ENCODE peak calls at places on chromosomes 6 and 20, in nine cellular contexts. W, A, K, P, V, U, R, C and I are unnamed samples. For H3K36me3, the result is how much of the 10 kb centered on the place peaks cover.

GRCh38 chr6:5416250-5416649 is 154.9 kb downstream of the FARS2 start:
- DNase-seq in W (no peak), A (no peak), K (no peak), P (no peak), V (no peak), U (no peak), R (no peak), C (no peak), I (no peak)

GRCh38 chr6:6125495-6125894 is 118.8 kb upstream of the NRN1 start:
- DNase-seq in W (no peak), A (no peak), K (no peak), P (no peak), V (no peak), U (peak), R (no peak), C (no peak), I (no peak)

GRCh38 chr20:699811-700338 is 24.3 kb upstream of the SCRT2 start:
- DNase-seq in W (peak), A (no peak), K (no peak), P (no peak), V (no peak), U (peak), R (no peak), C (no peak), I (no peak)

GRCh38 chr6:56393615-56394612 is 146.5 kb upstream of the COL21A1 start:
- DNase-seq in W (no peak), A (no peak), K (no peak), P (no peak), V (no peak), U (peak), R (no peak), C (no peak), I (no peak)

GRCh38 chr6:20129290-20130088 is 82.8 kb downstream of the MBOAT1 start:
- DNase-seq in W (no peak), A (no peak), K (no peak), P (no peak), V (no peak), U (no peak), R (no peak), C (peak), I (no peak)

GRCh38 chr20:48348022-48348421 is 479.8 kb downstream of the PREX1 start:
- DNase-seq in W (no peak), A (no peak), K (no peak), P (no peak), V (no peak), U (no peak), R (no peak), C (no peak), I (no peak)

GRCh38 chr6:7512320-7512719 is 29.2 kb upstream of the DSP start:
- DNase-seq in W (no peak), A (no peak), K (peak), P (no peak), V (no peak), U (no peak), R (no peak), C (no peak), I (no peak)

GRCh38 chr6:157630463-157631080 is 192.5 kb upstream of the SNX9 start:
- DNase-seq in W (no peak), A (no peak), K (no peak), P (no peak), V (no peak), U (no peak), R (no peak), C (no peak), I (no peak)

GRCh38 chr6:166364480-166364879 is 18.3 kb downstream of the MPC1 start:
- DNase-seq in W (peak), A (no peak), K (no peak), P (no peak), V (no peak), U (no peak), R (no peak), C (no peak), I (no peak)

GRCh38 chr6:11722805-11723631 is 55.6 kb downstream of the ADTRP start:
- DNase-seq in W (no peak), A (no peak), K (no peak), P (no peak), V (no peak), U (no peak), R (no peak), C (no peak), I (no peak)

GRCh38 chr6:89242574-89243330 is 25.6 kb upstream of the GABRR1 start:
- DNase-seq in W (peak), A (no peak), K (peak), P (no peak), V (no peak), U (peak), R (no peak), C (peak), I (no peak)

GRCh38 chr6:11229267-11230043 is 3.0 kb downstream of the NEDD9 start:
- DNase-seq in W (no peak), A (no peak), K (no peak), P (no peak), V (no peak), U (no peak), R (no peak), C (no peak), I (no peak)

GRCh38 chr6:33935439-33936080 is 131.8 kb upstream of the MLN start:
- DNase-seq in W (no peak), A (no peak), K (no peak), P (no peak), V (no peak), U (peak), R (no peak), C (no peak), I (no peak)

GRCh38 chr20:58457083-58457680 is 58.0 kb downstream of the APCDD1L start:
- DNase-seq in W (no peak), A (no peak), K (peak), P (no peak), V (no peak), U (peak), R (no peak), C (peak), I (peak)

GRCh38 chr20:63202021-63202420 is 13.9 kb downstream of the YTHDF1 start:
- DNase-seq in W (no peak), A (no peak), K (no peak), P (no peak), V (no peak), U (no peak), R (no peak), C (no peak), I (no peak)

GRCh38 chr20:45621593-45621992 is 7.9 kb upstream of the WFDC10A start:
- DNase-seq in W (no peak), A (no peak), K (no peak), P (no peak), V (no peak), U (no peak), R (no peak), C (no peak), I (no peak)

GRCh38 chr6:109714611-109715010 is 23.5 kb downstream of the FIG4 start:
- DNase-seq in W (no peak), A (no peak), K (no peak), P (no peak), V (no peak), U (no peak), R (no peak), C (no peak), I (no peak)

GRCh38 chr6:84093405-84094049 is 60.0 kb downstream of the MRAP2 start:
- DNase-seq in W (no peak), A (no peak), K (no peak), P (no peak), V (no peak), U (no peak), R (no peak), C (no peak), I (no peak)

GRCh38 chr6:167575201-167575696 is 250.4 kb downstream of the TTLL2 start:
- DNase-seq in W (no peak), A (no peak), K (no peak), P (peak), V (no peak), U (no peak), R (no peak), C (peak), I (no peak)

GRCh38 chr6:167572841-167573271 is 248.0 kb downstream of the TTLL2 start:
- DNase-seq in W (no peak), A (no peak), K (no peak), P (peak), V (no peak), U (no peak), R (no peak), C (peak), I (peak)

GRCh38 chr6:167574431-167575097 is 249.7 kb downstream of the TTLL2 start:
- DNase-seq in W (no peak), A (no peak), K (no peak), P (peak), V (no peak), U (no peak), R (no peak), C (peak), I (no peak)

GRCh38 chr6:167572106-167572505 is 247.2 kb downstream of the TTLL2 start:
- DNase-seq in W (no peak), A (no peak), K (no peak), P (no peak), V (no peak), U (no peak), R (no peak), C (no peak), I (no peak)

DNA sequence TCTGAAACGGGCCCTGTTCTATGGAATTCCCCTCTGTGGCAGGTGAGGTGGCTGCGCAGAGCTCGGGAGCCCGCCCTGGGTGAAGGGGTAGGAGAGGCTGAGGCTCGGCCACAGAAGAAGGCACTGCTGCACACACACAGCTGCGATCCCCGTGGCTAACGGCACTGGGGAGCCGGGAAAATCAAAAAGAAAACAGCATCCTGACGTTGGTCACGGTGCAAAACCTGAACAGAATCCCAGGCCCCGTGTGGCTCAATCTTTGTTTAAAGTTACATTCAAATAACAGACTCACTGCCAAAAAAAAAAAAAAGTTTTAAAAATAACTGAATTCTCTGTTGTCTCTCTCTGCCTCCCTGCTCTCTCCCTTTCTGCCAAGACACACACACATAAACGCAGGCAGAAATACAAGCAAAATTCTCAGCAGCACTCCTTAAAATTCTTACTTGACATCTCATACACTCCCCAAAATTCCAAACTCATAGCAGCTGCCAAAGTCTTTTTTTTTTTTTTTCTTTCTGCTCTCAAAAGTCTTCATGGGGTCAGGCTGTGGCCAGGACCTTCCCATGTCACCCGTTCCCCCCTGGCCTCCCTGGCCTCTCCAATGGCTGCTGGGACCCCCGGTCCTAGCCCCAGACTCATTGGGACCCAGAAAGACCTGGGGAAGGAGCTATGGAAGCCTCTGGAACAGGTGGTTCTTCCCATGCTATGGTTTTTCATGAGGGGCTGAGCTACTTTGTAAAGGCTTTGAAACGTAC is 248.8 kb downstream of the TTLL2 start:
- DNase-seq in W (no peak), A (no peak), K (no peak), P (peak), V (no peak), U (no peak), R (no peak), C (peak), I (peak)
- H3K4me3 ChIP-seq in W (no peak), A (no peak), K (no peak), P (no peak), V (no peak), U (no peak), R (no peak), C (no peak), I (peak)

DNA sequence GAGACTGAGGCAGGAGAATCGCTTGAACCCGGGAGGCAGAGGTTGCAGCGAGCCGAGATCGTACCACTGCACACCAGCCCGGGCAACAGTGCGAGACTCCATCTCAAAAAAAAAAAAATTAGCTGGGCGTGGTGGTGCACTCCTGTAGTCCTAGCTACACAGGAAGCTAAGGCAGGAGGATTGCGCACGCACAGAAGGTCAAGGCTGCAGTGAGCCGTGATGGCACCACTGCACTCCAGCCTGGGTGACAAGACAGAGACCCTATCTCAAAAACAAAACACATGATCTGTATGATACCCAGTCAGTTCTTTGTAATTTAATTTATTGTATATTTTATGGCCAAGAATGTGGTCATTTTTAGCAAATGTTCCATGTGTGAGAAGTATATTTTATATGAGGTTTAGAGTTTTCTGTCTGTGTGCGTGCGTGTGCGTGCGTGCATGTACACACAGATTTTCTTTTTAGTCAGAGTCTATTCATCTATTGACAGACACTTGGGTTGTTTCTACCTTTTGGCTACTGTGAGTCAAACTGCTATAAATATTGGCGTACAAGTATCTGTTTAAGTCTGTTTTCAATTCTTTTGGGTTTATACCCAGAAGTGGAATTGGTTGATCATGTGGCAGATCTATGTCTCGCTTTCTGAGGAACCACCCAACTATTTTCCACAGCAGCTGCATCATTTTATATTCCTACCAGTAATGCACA is 22.2 kb upstream of the MYL9 start:
- DNase-seq in W (no peak), A (no peak), K (no peak), P (no peak), V (no peak), U (no peak), R (no peak), C (no peak), I (no peak)
- H3K36me3 ChIP-seq in W (half or more), A (under half), K (under half), P (under half), V (under half), U (under half), R (under half), C (under half), I (half or more)

GRCh38 chr6:28776269-28777146 is 147.3 kb downstream of the TRIM27 start:
- DNase-seq in W (no peak), A (no peak), K (no peak), P (no peak), V (no peak), U (no peak), R (no peak), C (no peak), I (no peak)

GRCh38 chr6:28785962-28786679 is 137.7 kb downstream of the TRIM27 start:
- DNase-seq in W (no peak), A (no peak), K (no peak), P (no peak), V (no peak), U (no peak), R (no peak), C (no peak), I (no peak)

GRCh38 chr6:28777147-28777461 is 146.7 kb downstream of the TRIM27 start:
- DNase-seq in W (no peak), A (no peak), K (no peak), P (no peak), V (no peak), U (no peak), R (no peak), C (no peak), I (peak)

GRCh38 chr6:28782113-28782673 is 141.6 kb downstream of the TRIM27 start:
- DNase-seq in W (no peak), A (no peak), K (no peak), P (no peak), V (no peak), U (no peak), R (no peak), C (no peak), I (no peak)
- H3K4me3 ChIP-seq in W (no peak), A (no peak), K (no peak), P (no peak), V (no peak), U (no peak), R (no peak), C (no peak), I (no peak)

GRCh38 chr6:17291778-17292177 is 10.6 kb downstream of the RBM24 start:
- DNase-seq in W (no peak), A (no peak), K (peak), P (no peak), V (no peak), U (peak), R (no peak), C (no peak), I (no peak)

GRCh38 chr6:17293395-17293794 is 12.2 kb downstream of the RBM24 start:
- DNase-seq in W (no peak), A (no peak), K (no peak), P (no peak), V (no peak), U (no peak), R (no peak), C (no peak), I (no peak)

GRCh38 chr6:17292600-17293133 is 11.5 kb downstream of the RBM24 start:
- DNase-seq in W (no peak), A (no peak), K (no peak), P (no peak), V (no peak), U (no peak), R (no peak), C (no peak), I (no peak)

DNA sequence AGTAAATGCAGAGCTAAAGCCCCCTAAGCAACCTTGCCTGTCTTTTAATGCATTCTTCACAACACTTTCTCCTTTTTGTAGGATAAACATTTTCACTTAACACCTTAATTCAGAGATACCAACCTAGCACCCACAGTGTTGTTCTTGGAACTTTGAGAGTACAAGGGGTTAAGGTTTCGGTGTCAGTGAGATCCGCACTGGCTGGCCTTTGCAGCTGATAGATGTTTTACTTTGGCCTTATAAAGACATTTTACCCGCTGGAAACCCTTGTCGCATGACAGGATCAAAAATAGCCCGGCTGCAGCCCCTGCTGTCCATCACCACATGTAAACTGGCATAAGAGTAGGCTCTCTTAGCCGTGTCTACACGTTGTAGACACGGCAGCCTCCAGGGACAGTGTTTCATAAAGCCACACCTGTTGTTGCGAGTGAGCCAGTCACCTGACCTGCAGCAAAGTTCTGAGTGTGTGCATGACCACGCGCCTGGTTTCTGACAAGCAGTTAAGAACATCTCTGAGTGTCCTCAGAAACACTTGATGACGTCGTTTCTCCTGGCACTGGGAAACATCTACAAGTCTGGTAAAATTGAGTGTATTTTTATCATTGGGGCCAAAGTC is 8.4 kb downstream of the RBM24 start:
- DNase-seq in W (peak), A (no peak), K (peak), P (peak), V (no peak), U (no peak), R (no peak), C (peak), I (no peak)
- H3K36me3 ChIP-seq in W (under half), A (under half), K (under half), P (under half), V (under half), U (under half), R (under half), C (half or more), I (half or more)

GRCh38 chr20:17507032-17507431 is 24.1 kb downstream of the BFSP1 start:
- DNase-seq in W (no peak), A (no peak), K (no peak), P (no peak), V (no peak), U (no peak), R (no peak), C (no peak), I (no peak)

GRCh38 chr20:17504326-17504897 is 26.8 kb downstream of the BFSP1 start:
- DNase-seq in W (no peak), A (no peak), K (no peak), P (no peak), V (no peak), U (peak), R (no peak), C (no peak), I (no peak)

GRCh38 chr20:17503501-17504325 is 27.5 kb downstream of the BFSP1 start:
- DNase-seq in W (no peak), A (no peak), K (no peak), P (no peak), V (no peak), U (no peak), R (no peak), C (no peak), I (no peak)

GRCh38 chr20:17504898-17505663 is 26.1 kb downstream of the BFSP1 start:
- DNase-seq in W (peak), A (peak), K (peak), P (peak), V (peak), U (peak), R (peak), C (peak), I (peak)

DNA sequence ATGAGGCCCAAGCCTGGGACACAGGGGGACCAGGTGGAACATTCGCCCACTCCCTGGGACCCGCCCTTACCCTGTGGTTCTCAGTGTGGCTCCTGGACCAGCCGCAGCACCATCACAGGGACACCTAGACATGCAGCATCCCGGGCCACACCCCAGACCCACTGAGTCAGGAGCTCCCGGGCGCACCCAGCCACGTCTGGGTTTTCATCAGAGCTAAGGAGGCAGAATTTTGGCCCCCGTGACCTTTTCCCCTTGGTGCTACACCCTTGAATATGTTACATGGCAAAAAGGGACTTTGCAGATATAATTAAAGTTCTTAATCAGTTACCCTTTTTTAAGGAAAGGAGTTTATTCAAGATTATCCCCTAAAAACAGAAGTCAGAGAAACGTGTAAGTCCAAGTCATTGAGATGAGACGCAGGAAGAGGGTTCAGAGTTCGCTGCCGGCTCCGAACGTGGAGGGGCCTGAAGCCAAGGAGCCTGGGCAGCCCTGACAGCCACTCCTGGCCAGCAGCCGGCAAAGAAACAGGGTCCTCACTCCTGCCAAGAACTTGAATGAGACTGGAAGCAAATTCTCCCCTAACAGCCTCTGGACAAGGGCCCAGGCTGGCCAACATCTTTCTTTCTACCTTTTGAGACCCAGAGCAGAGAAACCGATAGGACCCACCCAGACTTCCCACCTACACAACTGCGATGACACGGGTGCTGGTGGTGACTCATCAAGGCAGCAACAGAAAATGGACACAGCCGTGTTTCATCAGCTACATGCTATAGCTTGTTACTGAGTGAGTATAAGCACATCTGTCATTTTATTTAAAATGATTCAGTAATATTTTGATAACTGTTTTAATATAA is 25.3 kb downstream of the BFSP1 start:
- DNase-seq in W (no peak), A (peak), K (peak), P (no peak), V (peak), U (no peak), R (no peak), C (peak), I (no peak)
- H3K4me3 ChIP-seq in W (peak), A (peak), K (no peak), P (peak), V (peak), U (peak), R (peak), C (no peak), I (no peak)